ENCODE peak calls at places on chromosome 21, in five cellular contexts. One of them, this sample, is unnamed.

GRCh38 chr21:26845066-26845749 is at the start of gene ADAMTS1:
- DNase-seq in DND-41: no peak
- DNase-seq in A549: no peak
- DNase-seq in cardiac muscle cell: peak
- DNase-seq in naive thymus-derived CD4-positive, alpha-beta T cell: no peak
- DNase-seq in this sample: no peak

GRCh38 chr21:38351961-38352521 is 95.2 kb downstream of the KCNJ15 start:
- DNase-seq in DND-41: no peak
- DNase-seq in A549: peak
- DNase-seq in cardiac muscle cell: no peak
- DNase-seq in naive thymus-derived CD4-positive, alpha-beta T cell: no peak
- DNase-seq in this sample: no peak

GRCh38 chr21:25568230-25568629 is 39.1 kb downstream of the MRPL39 start:
- DNase-seq in naive thymus-derived CD4-positive, alpha-beta T cell: no peak
- DNase-seq in A549: no peak
- DNase-seq in DND-41: no peak
- DNase-seq in cardiac muscle cell: peak
- DNase-seq in this sample: no peak

GRCh38 chr21:25186278-25186677 is 421.0 kb downstream of the MRPL39 start:
- DNase-seq in A549: no peak
- DNase-seq in cardiac muscle cell: no peak
- DNase-seq in naive thymus-derived CD4-positive, alpha-beta T cell: no peak
- DNase-seq in DND-41: no peak
- DNase-seq in this sample: no peak

GRCh38 chr21:14056771-14057191 is 154.0 kb downstream of the LIPI start:
- DNase-seq in cardiac muscle cell: no peak
- DNase-seq in DND-41: no peak
- DNase-seq in naive thymus-derived CD4-positive, alpha-beta T cell: no peak
- DNase-seq in A549: no peak
- DNase-seq in this sample: no peak

GRCh38 chr21:20739421-20739820 is 258.8 kb upstream of the NCAM2 start:
- DNase-seq in naive thymus-derived CD4-positive, alpha-beta T cell: no peak
- DNase-seq in DND-41: peak
- DNase-seq in A549: no peak
- DNase-seq in cardiac muscle cell: no peak
- DNase-seq in this sample: no peak

GRCh38 chr21:38795475-38795874 is 10.3 kb upstream of the ETS2 start:
- DNase-seq in naive thymus-derived CD4-positive, alpha-beta T cell: no peak
- DNase-seq in DND-41: no peak
- DNase-seq in cardiac muscle cell: no peak
- DNase-seq in A549: no peak
- DNase-seq in this sample: no peak

GRCh38 chr21:36699546-36700294 is 805 bp downstream of the SIM2 start:
- DNase-seq in DND-41: no peak
- DNase-seq in cardiac muscle cell: no peak
- DNase-seq in A549: no peak
- DNase-seq in naive thymus-derived CD4-positive, alpha-beta T cell: no peak
- DNase-seq in this sample: no peak

GRCh38 chr21:39422468-39423241 is 22.9 kb downstream of the LCA5L start:
- DNase-seq in cardiac muscle cell: peak
- DNase-seq in A549: no peak
- DNase-seq in naive thymus-derived CD4-positive, alpha-beta T cell: no peak
- DNase-seq in DND-41: no peak
- DNase-seq in this sample: no peak

GRCh38 chr21:17911628-17912027 is 92.5 kb upstream of the C21orf91 start:
- DNase-seq in DND-41: no peak
- DNase-seq in naive thymus-derived CD4-positive, alpha-beta T cell: no peak
- DNase-seq in A549: no peak
- DNase-seq in cardiac muscle cell: no peak
- DNase-seq in this sample: no peak

GRCh38 chr21:37869661-37870060 is 46.6 kb downstream of the KCNJ6 start:
- DNase-seq in naive thymus-derived CD4-positive, alpha-beta T cell: no peak
- DNase-seq in A549: no peak
- DNase-seq in DND-41: no peak
- DNase-seq in cardiac muscle cell: no peak
- DNase-seq in this sample: no peak

GRCh38 chr21:15894596-15894995 is 164.8 kb downstream of the USP25 start:
- DNase-seq in DND-41: no peak
- DNase-seq in naive thymus-derived CD4-positive, alpha-beta T cell: no peak
- DNase-seq in A549: no peak
- DNase-seq in cardiac muscle cell: no peak
- DNase-seq in this sample: no peak

GRCh38 chr21:38500073-38500472 is 1.8 kb upstream of the ERG start:
- DNase-seq in DND-41: no peak
- DNase-seq in cardiac muscle cell: no peak
- DNase-seq in naive thymus-derived CD4-positive, alpha-beta T cell: no peak
- DNase-seq in A549: no peak
- DNase-seq in this sample: no peak

GRCh38 chr21:34502480-34503106 is 9.4 kb downstream of the KCNE1 start:
- DNase-seq in A549: no peak
- DNase-seq in DND-41: no peak
- DNase-seq in naive thymus-derived CD4-positive, alpha-beta T cell: no peak
- DNase-seq in cardiac muscle cell: no peak
- DNase-seq in this sample: no peak

GRCh38 chr21:34737115-34737514 is 68.3 kb downstream of the CLIC6 start:
- DNase-seq in DND-41: no peak
- DNase-seq in naive thymus-derived CD4-positive, alpha-beta T cell: no peak
- DNase-seq in A549: no peak
- DNase-seq in cardiac muscle cell: no peak
- DNase-seq in this sample: no peak

GRCh38 chr21:39107739-39108138 is 75.5 kb downstream of the PSMG1 start:
- DNase-seq in cardiac muscle cell: no peak
- DNase-seq in naive thymus-derived CD4-positive, alpha-beta T cell: no peak
- DNase-seq in DND-41: no peak
- DNase-seq in A549: no peak
- DNase-seq in this sample: no peak

GRCh38 chr21:15080504-15080903 is 15.7 kb upstream of the NRIP1 start:
- DNase-seq in naive thymus-derived CD4-positive, alpha-beta T cell: no peak
- DNase-seq in A549: no peak
- DNase-seq in DND-41: no peak
- DNase-seq in cardiac muscle cell: no peak
- DNase-seq in this sample: no peak

GRCh38 chr21:38351176-38351959 is 94.6 kb downstream of the KCNJ15 start:
- DNase-seq in DND-41: no peak
- DNase-seq in naive thymus-derived CD4-positive, alpha-beta T cell: no peak
- DNase-seq in A549: no peak
- DNase-seq in cardiac muscle cell: no peak
- DNase-seq in this sample: no peak

GRCh38 chr21:40901690-40902089 is 54.7 kb upstream of the DSCAM start:
- DNase-seq in naive thymus-derived CD4-positive, alpha-beta T cell: no peak
- DNase-seq in DND-41: no peak
- DNase-seq in cardiac muscle cell: no peak
- DNase-seq in A549: no peak
- DNase-seq in this sample: no peak

GRCh38 chr21:34743831-34744230 is 75.0 kb downstream of the CLIC6 start:
- DNase-seq in naive thymus-derived CD4-positive, alpha-beta T cell: no peak
- DNase-seq in DND-41: no peak
- DNase-seq in cardiac muscle cell: no peak
- DNase-seq in A549: no peak
- DNase-seq in this sample: no peak

GRCh38 chr21:35599164-35599563 is 461.2 kb downstream of the SETD4 start:
- DNase-seq in naive thymus-derived CD4-positive, alpha-beta T cell: no peak
- DNase-seq in DND-41: no peak
- DNase-seq in A549: no peak
- DNase-seq in cardiac muscle cell: no peak
- DNase-seq in this sample: no peak

GRCh38 chr21:31557421-31557955 is 102.0 kb upstream of the SOD1 start:
- DNase-seq in naive thymus-derived CD4-positive, alpha-beta T cell: no peak
- DNase-seq in cardiac muscle cell: peak
- DNase-seq in DND-41: no peak
- DNase-seq in A549: no peak
- DNase-seq in this sample: peak

GRCh38 chr21:38441153-38441552 is 57.1 kb downstream of the ERG start:
- DNase-seq in A549: no peak
- DNase-seq in DND-41: no peak
- DNase-seq in naive thymus-derived CD4-positive, alpha-beta T cell: no peak
- DNase-seq in cardiac muscle cell: no peak
- DNase-seq in this sample: no peak

GRCh38 chr21:16605588-16605987 is 875.8 kb downstream of the USP25 start:
- DNase-seq in naive thymus-derived CD4-positive, alpha-beta T cell: no peak
- DNase-seq in A549: no peak
- DNase-seq in DND-41: no peak
- DNase-seq in cardiac muscle cell: peak
- DNase-seq in this sample: no peak

GRCh38 chr21:19844334-19844733 is 1153.9 kb upstream of the NCAM2 start:
- DNase-seq in cardiac muscle cell: no peak
- DNase-seq in naive thymus-derived CD4-positive, alpha-beta T cell: no peak
- DNase-seq in DND-41: no peak
- DNase-seq in A549: no peak
- DNase-seq in this sample: no peak

GRCh38 chr21:24583473-24583872 is 1023.8 kb downstream of the MRPL39 start:
- DNase-seq in naive thymus-derived CD4-positive, alpha-beta T cell: no peak
- DNase-seq in A549: no peak
- DNase-seq in cardiac muscle cell: no peak
- DNase-seq in DND-41: no peak
- DNase-seq in this sample: no peak

DNA sequence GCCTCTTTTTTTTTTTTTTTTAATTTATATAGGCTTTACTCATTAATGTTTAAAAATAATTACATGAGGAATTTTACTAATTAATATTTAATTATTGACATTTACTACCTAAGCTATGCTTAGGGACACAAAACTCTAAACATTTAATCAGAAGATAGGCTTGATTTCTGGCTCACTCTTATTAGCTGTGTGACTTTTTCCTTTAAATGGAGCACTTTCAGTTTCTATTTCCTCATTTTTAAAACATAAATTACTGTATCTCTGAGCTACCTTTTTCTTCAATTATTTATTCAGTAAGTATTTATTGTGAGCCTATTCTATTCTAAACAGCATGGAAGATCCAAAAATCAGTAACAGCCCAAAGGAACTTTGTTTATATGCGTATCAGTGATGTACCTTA is 40.5 kb downstream of the MAP3K7CL start:
- DNase-seq in cardiac muscle cell: no peak
- DNase-seq in naive thymus-derived CD4-positive, alpha-beta T cell: no peak
- DNase-seq in DND-41: no peak
- DNase-seq in A549: no peak
- DNase-seq in this sample: no peak
- H3K27ac ChIP-seq in cardiac muscle cell: no peak
- H3K27ac ChIP-seq in naive thymus-derived CD4-positive, alpha-beta T cell: no peak
- H3K27ac ChIP-seq in DND-41: no peak
- H3K27ac ChIP-seq in A549: no peak
- H3K27ac ChIP-seq in this sample: no peak

GRCh38 chr21:33229099-33229775 is 501 bp upstream of the IFNAR2 start:
- DNase-seq in naive thymus-derived CD4-positive, alpha-beta T cell: no peak
- DNase-seq in A549: no peak
- DNase-seq in cardiac muscle cell: no peak
- DNase-seq in DND-41: no peak
- DNase-seq in this sample: no peak
- H3K27ac ChIP-seq in naive thymus-derived CD4-positive, alpha-beta T cell: peak
- H3K27ac ChIP-seq in A549: peak
- H3K27ac ChIP-seq in cardiac muscle cell: no peak
- H3K27ac ChIP-seq in DND-41: peak
- H3K27ac ChIP-seq in this sample: peak

DNA sequence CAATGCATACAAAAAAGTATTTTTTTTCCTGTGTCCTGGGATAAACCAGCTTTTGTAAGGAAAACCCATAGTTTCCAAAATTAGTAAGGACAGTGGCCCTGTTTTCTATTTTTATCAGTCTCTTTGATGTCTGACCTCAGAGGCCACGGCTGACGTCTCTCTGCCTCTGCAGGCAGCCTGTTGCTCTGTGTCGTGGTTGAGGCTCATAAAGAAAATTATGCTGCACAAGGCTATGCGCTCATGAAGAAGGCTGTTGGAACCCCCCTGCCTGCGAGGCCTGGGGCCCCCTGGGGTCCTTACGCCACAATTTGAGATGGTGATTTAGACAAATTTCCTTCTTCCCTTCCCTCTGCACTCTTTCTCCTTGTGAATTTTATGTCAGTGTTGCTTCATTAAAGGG is 48.9 kb downstream of the AGPAT3 start:
- DNase-seq in naive thymus-derived CD4-positive, alpha-beta T cell: no peak
- DNase-seq in DND-41: peak
- DNase-seq in cardiac muscle cell: peak
- DNase-seq in A549: no peak
- DNase-seq in this sample: no peak
- H3K27ac ChIP-seq in naive thymus-derived CD4-positive, alpha-beta T cell: no peak
- H3K27ac ChIP-seq in DND-41: no peak
- H3K27ac ChIP-seq in cardiac muscle cell: no peak
- H3K27ac ChIP-seq in A549: no peak
- H3K27ac ChIP-seq in this sample: no peak

DNA sequence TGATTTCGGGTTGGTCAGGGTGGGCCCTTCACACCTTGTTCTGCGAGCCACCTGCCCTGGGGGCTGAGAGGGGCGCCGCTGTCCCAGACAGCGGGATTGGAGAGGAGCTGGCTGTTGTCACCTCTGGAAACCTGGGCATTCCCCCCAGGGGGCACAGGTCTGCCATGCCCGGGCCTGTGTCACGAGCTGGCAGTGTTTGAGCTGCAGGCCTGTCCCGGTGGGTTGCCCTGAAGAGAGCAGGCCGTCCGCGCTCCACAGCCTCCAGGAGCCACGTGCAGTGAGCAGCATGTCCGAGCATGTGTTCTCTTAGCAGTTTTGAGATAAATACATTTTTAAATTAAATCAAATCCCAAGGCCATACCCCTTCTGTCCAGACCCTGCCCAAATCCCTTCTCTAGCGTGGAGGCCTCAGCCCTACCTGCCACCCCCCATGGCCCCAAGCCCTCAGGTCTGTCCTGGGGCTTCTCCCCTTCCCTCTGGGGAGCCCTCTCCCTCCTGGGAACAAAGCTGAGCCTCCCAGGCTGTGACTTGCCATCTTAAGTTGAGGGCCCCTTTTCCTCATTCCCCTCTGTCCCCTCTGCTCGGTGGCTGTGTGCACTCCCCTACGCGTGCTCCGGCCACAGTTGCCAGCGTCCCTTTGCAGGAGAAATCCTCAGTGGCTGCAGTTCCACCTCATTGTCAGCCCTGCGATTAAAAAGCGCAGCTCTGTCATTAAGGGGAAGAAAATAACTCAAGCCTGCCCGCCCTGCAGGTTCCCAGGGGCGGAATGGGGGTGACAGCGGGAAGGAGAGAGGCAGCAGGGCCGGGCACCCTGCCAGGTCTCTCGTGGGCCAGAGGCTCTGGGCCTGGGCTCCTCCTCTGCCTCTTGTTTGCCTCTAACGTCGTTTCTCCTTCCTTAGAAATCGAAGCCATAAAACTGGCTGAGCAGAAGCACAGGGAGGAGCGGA is 26.6 kb downstream of the SLX9 start:
- DNase-seq in naive thymus-derived CD4-positive, alpha-beta T cell: no peak
- DNase-seq in cardiac muscle cell: no peak
- DNase-seq in A549: no peak
- DNase-seq in DND-41: no peak
- DNase-seq in this sample: no peak
- H3K27ac ChIP-seq in naive thymus-derived CD4-positive, alpha-beta T cell: no peak
- H3K27ac ChIP-seq in cardiac muscle cell: peak
- H3K27ac ChIP-seq in A549: peak
- H3K27ac ChIP-seq in DND-41: no peak
- H3K27ac ChIP-seq in this sample: no peak

GRCh38 chr21:42315296-42315891 is at the start of gene TFF3:
- DNase-seq in naive thymus-derived CD4-positive, alpha-beta T cell: no peak
- DNase-seq in A549: no peak
- DNase-seq in DND-41: no peak
- DNase-seq in cardiac muscle cell: no peak
- DNase-seq in this sample: no peak
- H3K27ac ChIP-seq in naive thymus-derived CD4-positive, alpha-beta T cell: no peak
- H3K27ac ChIP-seq in A549: no peak
- H3K27ac ChIP-seq in DND-41: no peak
- H3K27ac ChIP-seq in cardiac muscle cell: no peak
- H3K27ac ChIP-seq in this sample: no peak

GRCh38 chr21:42535602-42536171 is 22.0 kb downstream of the SLC37A1 start:
- DNase-seq in cardiac muscle cell: no peak
- DNase-seq in A549: no peak
- DNase-seq in naive thymus-derived CD4-positive, alpha-beta T cell: no peak
- DNase-seq in DND-41: no peak
- DNase-seq in this sample: no peak
- H3K27ac ChIP-seq in cardiac muscle cell: no peak
- H3K27ac ChIP-seq in A549: no peak
- H3K27ac ChIP-seq in naive thymus-derived CD4-positive, alpha-beta T cell: no peak
- H3K27ac ChIP-seq in DND-41: no peak
- H3K27ac ChIP-seq in this sample: no peak